ENCODE peak calls at places on chromosomes 7 and 10, in nine cellular contexts. S is spleen; X is Panc1; E is prostate gland; B is colonic mucosa; U is adipocyte; J is GM23248; D is CD4-positive, alpha-beta memory T cell; I is effector memory CD4-positive, alpha-beta T cell. N is an unnamed sample.

GRCh38 chr10:61284222-61284890 is 168.8 kb downstream of the TMEM26 start:
- DNase-seq in S (no peak), X (peak; percentile 64), E (peak; percentile 45), B (no peak), U (peak; percentile 90), J (peak; percentile 82), D (no peak), I (no peak), N (no peak)

GRCh38 chr10:5491477-5491876 is 7.9 kb downstream of the CALML5 start:
- DNase-seq in S (peak; percentile 51), X (no peak), E (no peak), B (no peak), U (no peak), J (no peak), D (no peak), I (no peak), N (no peak)

GRCh38 chr10:91296471-91296870 is 76.0 kb downstream of the PCGF5 start:
- DNase-seq in S (no peak), X (no peak), E (no peak), B (no peak), U (no peak), J (peak; percentile 40), D (no peak), I (no peak), N (peak; percentile 54)

GRCh38 chr7:77442631-77443420 is 26.7 kb upstream of the GSAP start:
- DNase-seq in S (no peak), X (no peak), E (no peak), B (no peak), U (no peak), J (peak; percentile 77), D (no peak), I (no peak), N (no peak)

GRCh38 chr10:2619472-2619871 is 447.9 kb upstream of the PFKP start:
- DNase-seq in S (no peak), X (peak; percentile 5), E (no peak), B (no peak), U (peak; percentile 0), J (peak; percentile 0), D (no peak), I (no peak), N (peak; percentile 54)

GRCh38 chr7:1669954-1670893 is at the start of gene ELFN1:
- DNase-seq in S (peak; percentile 72), X (no peak), E (no peak), B (no peak), U (peak; percentile 69), J (peak; percentile 49), D (no peak), I (no peak), N (peak; percentile 96)

GRCh38 chr10:114618722-114619121 is 39.4 kb downstream of the ABLIM1 start:
- DNase-seq in S (no peak), X (no peak), E (no peak), B (no peak), U (no peak), J (no peak), D (no peak), I (no peak), N (no peak)

GRCh38 chr10:120607016-120607709 is 150.1 kb downstream of the PLPP4 start:
- DNase-seq in S (no peak), X (no peak), E (no peak), B (no peak), U (peak; percentile 32), J (peak; percentile 93), D (no peak), I (no peak), N (no peak)

GRCh38 chr7:81013036-81013435 is 94.2 kb upstream of the SEMA3C start:
- DNase-seq in S (no peak), X (peak; percentile 87), E (no peak), B (no peak), U (peak; percentile 54), J (peak; percentile 83), D (no peak), I (no peak), N (peak; percentile 15)

GRCh38 chr10:13788701-13789447 is 202.1 kb downstream of the PRPF18 start:
- DNase-seq in S (no peak), X (no peak), E (no peak), B (no peak), U (peak; percentile 41), J (peak; percentile 86), D (no peak), I (no peak), N (no peak)

GRCh38 chr7:18426564-18427226 is 68.9 kb upstream of the HDAC9 start:
- DNase-seq in S (no peak), X (peak; percentile 24), E (no peak), B (no peak), U (peak; percentile 42), J (peak; percentile 64), D (no peak), I (no peak), N (no peak)

GRCh38 chr7:132113536-132114409 is 462.5 kb downstream of the PLXNA4 start:
- DNase-seq in S (no peak), X (no peak), E (no peak), B (no peak), U (no peak), J (no peak), D (no peak), I (no peak), N (no peak)

GRCh38 chr10:114405011-114405350 is 679 bp upstream of the AFAP1L2 start:
- DNase-seq in S (no peak), X (no peak), E (no peak), B (peak; percentile 76), U (no peak), J (no peak), D (no peak), I (no peak), N (no peak)

GRCh38 chr10:77041636-77042258 is 595.9 kb downstream of the KCNMA1 start:
- DNase-seq in S (no peak), X (no peak), E (no peak), B (peak; percentile 20), U (no peak), J (no peak), D (no peak), I (no peak), N (no peak)

GRCh38 chr7:44280993-44281721 is 44.2 kb downstream of the CAMK2B start:
- DNase-seq in S (peak; percentile 56), X (no peak), E (no peak), B (no peak), U (no peak), J (no peak), D (no peak), I (no peak), N (peak; percentile 36)

GRCh38 chr10:59865101-59865500 is 41.3 kb downstream of the CCDC6 start:
- DNase-seq in S (no peak), X (no peak), E (peak; percentile 50), B (peak; percentile 74), U (no peak), J (peak; percentile 13), D (no peak), I (no peak), N (no peak)

GRCh38 chr7:39978252-39978934 is 28.3 kb downstream of the CDK13 start:
- DNase-seq in S (no peak), X (no peak), E (no peak), B (no peak), U (no peak), J (no peak), D (no peak), I (no peak), N (no peak)

GRCh38 chr10:131901181-131901829 is 497 bp downstream of the PPP2R2D start:
- DNase-seq in S (peak; percentile 95), X (no peak), E (peak; percentile 20), B (peak; percentile 49), U (peak; percentile 72), J (peak; percentile 69), D (peak; percentile 53), I (peak; percentile 32), N (peak; percentile 75)

DNA sequence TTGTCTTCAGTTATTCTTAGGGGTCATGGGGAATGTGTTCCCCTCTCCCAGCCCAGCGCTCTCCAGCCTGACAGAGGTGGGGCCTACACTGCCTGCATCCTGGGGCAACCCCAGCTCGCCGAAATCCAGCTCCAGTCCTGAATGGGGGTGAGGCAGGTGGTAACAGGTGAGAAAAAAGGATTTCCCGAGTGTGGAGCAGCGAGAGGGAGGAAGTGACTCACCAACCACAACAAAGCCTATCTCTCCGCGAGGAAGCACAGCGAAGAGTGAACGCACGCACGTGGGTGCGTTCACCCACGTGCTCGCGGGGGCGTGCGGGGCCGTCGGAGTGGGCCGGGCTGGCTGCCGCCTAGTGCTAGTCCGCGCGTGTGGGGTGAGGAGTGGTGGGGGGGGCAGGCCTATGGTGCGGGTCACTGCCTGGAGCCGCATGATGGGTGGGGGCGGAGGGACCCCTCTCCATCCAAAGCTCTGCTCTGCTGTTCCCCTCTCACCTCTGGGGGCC is 855 bp upstream of the PALD1 start:
- DNase-seq in S (peak; percentile 88), X (no peak), E (no peak), B (no peak), U (no peak), J (peak; percentile 35), D (peak; percentile 94), I (peak; percentile 75), N (peak; percentile 74)
- H3K4me3 ChIP-seq in S (peak overlapping the region; percentile 47), X (peak overlapping the region; percentile 46), E (peak overlapping the region; percentile 49), B (peak overlapping the region; percentile 46), U (no peak overlapping the region), J (no peak overlapping the region), D (no peak overlapping the region), I (peak overlapping the region; percentile 46), N (peak overlapping the region; percentile 77)

DNA sequence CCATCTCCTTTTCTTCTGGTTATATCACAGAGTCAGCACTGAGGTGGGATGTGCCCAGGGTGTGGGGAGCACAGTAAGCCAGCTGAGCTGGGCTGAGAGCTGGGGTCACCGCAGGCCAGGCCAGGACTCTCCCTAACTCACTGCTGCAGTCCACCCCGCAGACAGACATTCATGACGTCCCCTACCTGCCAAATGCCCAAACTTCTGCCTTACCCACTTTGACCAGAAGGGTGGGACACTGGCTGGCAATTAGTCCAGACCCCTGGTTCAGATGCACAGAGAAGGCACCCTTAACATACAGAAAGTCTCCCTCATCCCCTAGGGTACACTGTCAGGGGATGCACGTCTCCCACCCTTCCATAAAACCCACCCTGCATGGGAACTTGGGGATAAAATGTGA is 2.1 kb downstream of the DRGX start:
- DNase-seq in S (no peak), X (no peak), E (no peak), B (no peak), U (no peak), J (no peak), D (no peak), I (no peak), N (peak; percentile 70)
- H3K27me3 ChIP-seq in S (peaks cover 83% of the 10 kb centered on the region), X (peaks cover 43% of the 10 kb centered on the region), E (peaks cover 42% of the 10 kb centered on the region), B (peaks cover 51% of the 10 kb centered on the region), U (peaks cover 89% of the 10 kb centered on the region), J (peaks cover 88% of the 10 kb centered on the region), D (peaks cover 33% of the 10 kb centered on the region), I (peaks cover 39% of the 10 kb centered on the region), N (peaks cover 72% of the 10 kb centered on the region)

GRCh38 chr7:50332241-50333176 is 28.0 kb downstream of the IKZF1 start:
- DNase-seq in S (no peak), X (no peak), E (no peak), B (no peak), U (no peak), J (no peak), D (no peak), I (no peak), N (no peak)
- H3K4me3 ChIP-seq in S (no peak overlapping the region), X (no peak overlapping the region), E (no peak overlapping the region), B (no peak overlapping the region), U (no peak overlapping the region), J (no peak overlapping the region), D (no peak overlapping the region), I (peak overlapping the region; percentile 11), N (no peak overlapping the region)

GRCh38 chr7:27194641-27195379 is 5.1 kb downstream of the HOXA13 start:
- DNase-seq in S (no peak), X (no peak), E (peak; percentile 54), B (peak; percentile 53), U (no peak), J (no peak), D (no peak), I (no peak), N (no peak)
- H3K27me3 ChIP-seq in S (peaks cover 99% of the 10 kb centered on the region), X (no peaks in the 10 kb centered on the region), E (no peaks in the 10 kb centered on the region), B (no peaks in the 10 kb centered on the region), U (peaks cover 33% of the 10 kb centered on the region), J (peaks cover 15% of the 10 kb centered on the region), D (peaks cover 79% of the 10 kb centered on the region), I (peaks cover 78% of the 10 kb centered on the region), N (peaks cover 99% of the 10 kb centered on the region)